ENCODE peak calls at places on chromosomes 6 and 20, in five cellular contexts. L, N, T, S and C are unnamed samples.

GRCh38 chr20:56788041-56788670 is 159.1 kb downstream of the TFAP2C start:
- DNase-seq in L (no peak), N (peak), T (no peak), S (no peak), C (peak)

GRCh38 chr6:167796668-167797031 is 30.1 kb upstream of the AFDN start:
- DNase-seq in L (no peak), N (no peak), T (no peak), S (no peak), C (no peak)

GRCh38 chr20:16189371-16189770 is 383.9 kb downstream of the KIF16B start:
- DNase-seq in L (no peak), N (no peak), T (no peak), S (no peak), C (no peak)

GRCh38 chr6:166996406-166996805 is 2.8 kb upstream of the CEP43 start:
- DNase-seq in L (no peak), N (peak), T (no peak), S (no peak), C (no peak)

GRCh38 chr6:131488780-131489179 is 84.2 kb upstream of the ARG1 start:
- DNase-seq in L (no peak), N (no peak), T (no peak), S (no peak), C (no peak)

GRCh38 chr6:42390228-42390934 is 61.3 kb downstream of the TRERF1 start:
- DNase-seq in L (no peak), N (no peak), T (no peak), S (no peak), C (no peak)

GRCh38 chr20:56628873-56629463 is at the start of gene TFAP2C:
- DNase-seq in L (peak), N (no peak), T (no peak), S (no peak), C (peak)

GRCh38 chr6:50663806-50664205 is 49.5 kb upstream of the TFAP2D start:
- DNase-seq in L (no peak), N (peak), T (no peak), S (no peak), C (no peak)

GRCh38 chr20:10114598-10114997 is 79.8 kb downstream of the ANKEF1 start:
- DNase-seq in L (no peak), N (no peak), T (no peak), S (no peak), C (no peak)

GRCh38 chr6:135605278-135605790 is 107.8 kb upstream of the AHI1 start:
- DNase-seq in L (no peak), N (no peak), T (no peak), S (no peak), C (no peak)

GRCh38 chr6:125154184-125155135 is 887 bp downstream of the TPD52L1 start:
- DNase-seq in L (no peak), N (peak), T (no peak), S (no peak), C (peak)

GRCh38 chr20:61251529-61252393 is at the start of gene CDH4:
- DNase-seq in L (no peak), N (no peak), T (no peak), S (no peak), C (no peak)

GRCh38 chr20:63540417-63541186 is 3.4 kb upstream of the PTK6 start:
- DNase-seq in L (no peak), N (no peak), T (no peak), S (peak), C (no peak)

GRCh38 chr6:169224185-169224695 is 29.4 kb downstream of the THBS2 start:
- DNase-seq in L (no peak), N (peak), T (no peak), S (no peak), C (no peak)

GRCh38 chr20:19802492-19803158 is 44.6 kb downstream of the RIN2 start:
- DNase-seq in L (no peak), N (peak), T (no peak), S (no peak), C (peak)

GRCh38 chr6:107132330-107132954 is 17.1 kb upstream of the BEND3 start:
- DNase-seq in L (peak), N (peak), T (no peak), S (peak), C (peak)

GRCh38 chr6:169296622-169297021 is 43.0 kb upstream of the THBS2 start:
- DNase-seq in L (no peak), N (no peak), T (no peak), S (no peak), C (no peak)

GRCh38 chr20:23061713-23062561 is 12.5 kb upstream of the THBD start:
- DNase-seq in L (no peak), N (peak), T (no peak), S (no peak), C (no peak)

GRCh38 chr6:85459224-85459901 is 9.5 kb downstream of the NT5E start:
- DNase-seq in L (no peak), N (peak), T (no peak), S (no peak), C (peak)

GRCh38 chr6:21111399-21111725 is 482.2 kb upstream of the SOX4 start:
- DNase-seq in L (no peak), N (peak), T (no peak), S (no peak), C (peak)

GRCh38 chr6:142051404-142051803 is 81.3 kb upstream of the GJE1 start:
- DNase-seq in L (no peak), N (no peak), T (no peak), S (no peak), C (no peak)

GRCh38 chr20:44582321-44583025 is at the start of gene PKIG:
- DNase-seq in L (no peak), N (peak), T (no peak), S (no peak), C (no peak)

GRCh38 chr6:156563710-156564109 is 213.5 kb upstream of the ARID1B start:
- DNase-seq in L (peak), N (no peak), T (no peak), S (no peak), C (no peak)